ENCODE peak calls at places on chromosomes 12 and 14, in four cellular contexts. One of them, this sample, is unnamed.

GRCh38 chr12:104736307-104736706 is 221.8 kb downstream of the SLC41A2 start:
- DNase-seq in HCT116: no peak
- DNase-seq in HepG2: no peak
- DNase-seq in SK-N-SH: peak; percentile 55
- DNase-seq in this sample: no peak

GRCh38 chr14:95480109-95480886 is 36.2 kb downstream of the SYNE3 start:
- DNase-seq in HCT116: no peak
- DNase-seq in HepG2: no peak
- DNase-seq in SK-N-SH: no peak
- DNase-seq in this sample: no peak

GRCh38 chr14:67738740-67739504 is 37.2 kb downstream of the RDH12 start:
- DNase-seq in HCT116: peak; percentile 19
- DNase-seq in HepG2: peak; percentile 94
- DNase-seq in SK-N-SH: no peak
- DNase-seq in this sample: peak; percentile 43

GRCh38 chr12:53775478-53776145 is 23.8 kb upstream of the CISTR start:
- DNase-seq in HCT116: no peak
- DNase-seq in HepG2: no peak
- DNase-seq in SK-N-SH: no peak
- DNase-seq in this sample: no peak

GRCh38 chr14:75281691-75282000 is 3.0 kb downstream of the FOS start:
- DNase-seq in HCT116: no peak
- DNase-seq in HepG2: no peak
- DNase-seq in SK-N-SH: no peak
- DNase-seq in this sample: no peak

GRCh38 chr12:122886851-122887816 is 8.8 kb downstream of the VPS37B start:
- DNase-seq in HCT116: peak; percentile 81
- DNase-seq in HepG2: no peak
- DNase-seq in SK-N-SH: no peak
- DNase-seq in this sample: peak; percentile 57

GRCh38 chr12:99916555-99916954 is 68.2 kb downstream of the ANKS1B start:
- DNase-seq in HCT116: no peak
- DNase-seq in HepG2: no peak
- DNase-seq in SK-N-SH: no peak
- DNase-seq in this sample: no peak

GRCh38 chr12:123808167-123808566 is 46.1 kb downstream of the DNAH10 start:
- DNase-seq in HCT116: peak; percentile 6
- DNase-seq in HepG2: peak; percentile 16
- DNase-seq in SK-N-SH: peak; percentile 44
- DNase-seq in this sample: peak; percentile 56

GRCh38 chr14:23112359-23113178 is 6.5 kb downstream of the CEBPE start:
- DNase-seq in HCT116: no peak
- DNase-seq in HepG2: no peak
- DNase-seq in SK-N-SH: no peak
- DNase-seq in this sample: peak; percentile 93

GRCh38 chr12:52090291-52090690 is 10.8 kb downstream of the SMIM41 start:
- DNase-seq in HCT116: no peak
- DNase-seq in HepG2: no peak
- DNase-seq in SK-N-SH: peak; percentile 8
- DNase-seq in this sample: no peak

GRCh38 chr12:40645361-40645760 is 46.9 kb upstream of the CNTN1 start:
- DNase-seq in HCT116: no peak
- DNase-seq in HepG2: no peak
- DNase-seq in SK-N-SH: no peak
- DNase-seq in this sample: no peak

GRCh38 chr14:89357655-89358297 is 59.3 kb downstream of the FOXN3 start:
- DNase-seq in HCT116: no peak
- DNase-seq in HepG2: no peak
- DNase-seq in SK-N-SH: no peak
- DNase-seq in this sample: no peak

GRCh38 chr14:60648169-60648933 is 926 bp downstream of the SIX1 start:
- DNase-seq in HCT116: no peak
- DNase-seq in HepG2: no peak
- DNase-seq in SK-N-SH: peak; percentile 53
- DNase-seq in this sample: peak; percentile 34

GRCh38 chr12:42981379-42981778 is 391.8 kb upstream of the PRICKLE1 start:
- DNase-seq in HCT116: no peak
- DNase-seq in HepG2: no peak
- DNase-seq in SK-N-SH: no peak
- DNase-seq in this sample: no peak

GRCh38 chr14:53534841-53535240 is 381.7 kb upstream of the DDHD1 start:
- DNase-seq in HCT116: no peak
- DNase-seq in HepG2: no peak
- DNase-seq in SK-N-SH: no peak
- DNase-seq in this sample: no peak

GRCh38 chr12:13373131-13373530 is 176.6 kb downstream of the EMP1 start:
- DNase-seq in HCT116: no peak
- DNase-seq in HepG2: no peak
- DNase-seq in SK-N-SH: no peak
- DNase-seq in this sample: no peak

GRCh38 chr14:61109288-61109687 is 128.2 kb downstream of the SLC38A6 start:
- DNase-seq in HCT116: no peak
- DNase-seq in HepG2: no peak
- DNase-seq in SK-N-SH: no peak
- DNase-seq in this sample: no peak

GRCh38 chr14:51228890-51229289 is 11.2 kb upstream of the TMX1 start:
- DNase-seq in HCT116: no peak
- DNase-seq in HepG2: no peak
- DNase-seq in SK-N-SH: peak; percentile 61
- DNase-seq in this sample: no peak

GRCh38 chr12:100364334-100364733 is 7.5 kb downstream of the SLC17A8 start:
- DNase-seq in HCT116: no peak
- DNase-seq in HepG2: no peak
- DNase-seq in SK-N-SH: no peak
- DNase-seq in this sample: no peak

GRCh38 chr12:22201101-22201500 is 133.4 kb downstream of the ST8SIA1 start:
- DNase-seq in HCT116: no peak
- DNase-seq in HepG2: no peak
- DNase-seq in SK-N-SH: no peak
- DNase-seq in this sample: no peak

GRCh38 chr14:75334191-75335051 is 55.8 kb downstream of the FOS start:
- DNase-seq in HCT116: no peak
- DNase-seq in HepG2: no peak
- DNase-seq in SK-N-SH: no peak
- DNase-seq in this sample: no peak

GRCh38 chr12:108587826-108588225 is 10.1 kb downstream of the TMEM119 start:
- DNase-seq in HCT116: no peak
- DNase-seq in HepG2: no peak
- DNase-seq in SK-N-SH: peak; percentile 39
- DNase-seq in this sample: no peak

GRCh38 chr14:61308198-61308597 is 13.2 kb upstream of the PRKCH start:
- DNase-seq in HCT116: no peak
- DNase-seq in HepG2: no peak
- DNase-seq in SK-N-SH: no peak
- DNase-seq in this sample: no peak

GRCh38 chr12:64670039-64670438 is 59.7 kb downstream of the RASSF3 start:
- DNase-seq in HCT116: no peak
- DNase-seq in HepG2: no peak
- DNase-seq in SK-N-SH: peak; percentile 34
- DNase-seq in this sample: no peak

GRCh38 chr14:74945261-74945851 is 10.0 kb downstream of the PGF start:
- DNase-seq in HCT116: peak; percentile 27
- DNase-seq in HepG2: no peak
- DNase-seq in SK-N-SH: peak; percentile 84
- DNase-seq in this sample: peak; percentile 83

GRCh38 chr12:120327593-120327992 is at the start of gene PLA2G1B:
- DNase-seq in HCT116: no peak
- DNase-seq in HepG2: peak; percentile 44
- DNase-seq in SK-N-SH: no peak
- DNase-seq in this sample: no peak

GRCh38 chr12:22173154-22173553 is 127.1 kb downstream of the CMAS start:
- DNase-seq in HCT116: no peak
- DNase-seq in HepG2: no peak
- DNase-seq in SK-N-SH: no peak
- DNase-seq in this sample: no peak

GRCh38 chr12:4276524-4277204 is 3.1 kb downstream of the CCND2 start:
- DNase-seq in HCT116: peak; percentile 67
- DNase-seq in HepG2: peak; percentile 85
- DNase-seq in SK-N-SH: peak; percentile 84
- DNase-seq in this sample: peak; percentile 73

GRCh38 chr12:58051378-58051777 is 110.0 kb downstream of the ATP23 start:
- DNase-seq in HCT116: no peak
- DNase-seq in HepG2: no peak
- DNase-seq in SK-N-SH: no peak
- DNase-seq in this sample: no peak

GRCh38 chr12:124917135-124917840 is 2.8 kb upstream of the UBC start:
- DNase-seq in HCT116: peak; percentile 99
- DNase-seq in HepG2: peak; percentile 99
- DNase-seq in SK-N-SH: peak; percentile 83
- DNase-seq in this sample: peak; percentile 77

GRCh38 chr14:86038401-86038985 is 508.5 kb downstream of the FLRT2 start:
- DNase-seq in HCT116: no peak
- DNase-seq in HepG2: peak; percentile 10
- DNase-seq in SK-N-SH: peak; percentile 11
- DNase-seq in this sample: peak; percentile 11

GRCh38 chr12:102548543-102548942 is 68.2 kb upstream of the IGF1 start:
- DNase-seq in HCT116: no peak
- DNase-seq in HepG2: no peak
- DNase-seq in SK-N-SH: no peak
- DNase-seq in this sample: no peak

GRCh38 chr14:65961004-65961403 is 525.2 kb upstream of the CCDC196 start:
- DNase-seq in HCT116: peak; percentile 24
- DNase-seq in HepG2: no peak
- DNase-seq in SK-N-SH: peak; percentile 45
- DNase-seq in this sample: peak; percentile 64
- TF ChIP-seq ELF1 in HCT116: no peak
- TF ChIP-seq ELF1 in HepG2: no peak
- TF ChIP-seq ELF1 in SK-N-SH: no peak
- TF ChIP-seq ELF1 in this sample: no peak

GRCh38 chr14:100072783-100073346 is 7.6 kb downstream of the EVL start:
- DNase-seq in HCT116: peak; percentile 13
- DNase-seq in HepG2: no peak
- DNase-seq in SK-N-SH: no peak
- DNase-seq in this sample: peak; percentile 33

GRCh38 chr14:100076630-100077029 is 11.4 kb downstream of the EVL start:
- DNase-seq in HCT116: no peak
- DNase-seq in HepG2: no peak
- DNase-seq in SK-N-SH: no peak
- DNase-seq in this sample: no peak

GRCh38 chr14:100077441-100077840 is 12.2 kb downstream of the EVL start:
- DNase-seq in HCT116: no peak
- DNase-seq in HepG2: no peak
- DNase-seq in SK-N-SH: no peak
- DNase-seq in this sample: no peak

GRCh38 chr14:100076133-100076532 is 10.9 kb downstream of the EVL start:
- DNase-seq in HCT116: peak; percentile 15
- DNase-seq in HepG2: peak; percentile 15
- DNase-seq in SK-N-SH: no peak
- DNase-seq in this sample: peak; percentile 35

DNA sequence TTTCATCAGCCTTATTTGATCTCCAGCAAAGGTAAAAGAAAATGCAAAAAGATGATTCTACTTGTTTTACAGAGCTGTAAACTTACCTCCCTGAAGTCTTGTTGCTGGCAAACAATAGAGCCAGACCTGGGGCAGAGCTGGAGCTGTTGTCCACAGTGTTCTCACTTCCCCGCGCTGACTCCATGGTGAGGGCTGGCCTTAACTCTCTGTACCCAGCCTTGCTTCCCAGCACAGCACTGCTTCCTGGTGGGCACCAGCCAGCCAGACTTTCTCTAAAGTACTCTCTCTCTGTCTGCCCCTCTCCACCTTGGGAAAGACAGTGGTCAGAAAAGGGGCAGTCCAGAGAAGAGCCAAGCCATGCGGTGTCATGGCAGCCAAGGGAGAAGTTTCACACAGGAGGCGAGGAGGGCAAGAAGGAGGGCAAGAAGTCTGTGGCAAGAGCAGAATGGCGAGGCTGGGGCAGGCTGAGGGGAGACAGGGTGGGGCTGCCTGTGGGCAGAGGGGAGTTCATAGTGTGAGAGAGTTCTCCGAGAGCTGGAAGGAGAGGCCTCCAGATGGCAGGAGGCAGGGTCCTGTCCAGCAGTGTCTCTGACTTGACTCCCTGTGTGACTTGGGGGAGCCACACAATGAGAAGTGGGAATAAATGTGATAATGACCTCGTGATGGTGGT is 9.3 kb downstream of the EVL start:
- DNase-seq in HCT116: no peak
- DNase-seq in HepG2: no peak
- DNase-seq in SK-N-SH: no peak
- DNase-seq in this sample: no peak
- TF ChIP-seq ELF1 in HCT116: no peak
- TF ChIP-seq ELF1 in HepG2: no peak
- TF ChIP-seq ELF1 in SK-N-SH: no peak
- TF ChIP-seq ELF1 in this sample: no peak

GRCh38 chr12:127881371-127882140 is 385.4 kb upstream of the TMEM132C start:
- DNase-seq in HCT116: no peak
- DNase-seq in HepG2: no peak
- DNase-seq in SK-N-SH: no peak
- DNase-seq in this sample: no peak
- TF ChIP-seq ELF1 in HCT116: no peak
- TF ChIP-seq ELF1 in HepG2: no peak
- TF ChIP-seq ELF1 in SK-N-SH: no peak
- TF ChIP-seq ELF1 in this sample: no peak

GRCh38 chr12:94101902-94102660 is 46.3 kb upstream of the PLXNC1 start:
- DNase-seq in HCT116: peak; percentile 87
- DNase-seq in HepG2: peak; percentile 71
- DNase-seq in SK-N-SH: peak; percentile 80
- DNase-seq in this sample: peak; percentile 91

GRCh38 chr12:94100990-94101901 is 47.1 kb upstream of the PLXNC1 start:
- DNase-seq in HCT116: peak; percentile 44
- DNase-seq in HepG2: peak; percentile 40
- DNase-seq in SK-N-SH: peak; percentile 88
- DNase-seq in this sample: peak; percentile 77

GRCh38 chr12:94098466-94098865 is 49.9 kb upstream of the PLXNC1 start:
- DNase-seq in HCT116: no peak
- DNase-seq in HepG2: no peak
- DNase-seq in SK-N-SH: no peak
- DNase-seq in this sample: peak; percentile 21

GRCh38 chr12:94100254-94100653 is 48.1 kb upstream of the PLXNC1 start:
- DNase-seq in HCT116: no peak
- DNase-seq in HepG2: no peak
- DNase-seq in SK-N-SH: no peak
- DNase-seq in this sample: peak; percentile 15

DNA sequence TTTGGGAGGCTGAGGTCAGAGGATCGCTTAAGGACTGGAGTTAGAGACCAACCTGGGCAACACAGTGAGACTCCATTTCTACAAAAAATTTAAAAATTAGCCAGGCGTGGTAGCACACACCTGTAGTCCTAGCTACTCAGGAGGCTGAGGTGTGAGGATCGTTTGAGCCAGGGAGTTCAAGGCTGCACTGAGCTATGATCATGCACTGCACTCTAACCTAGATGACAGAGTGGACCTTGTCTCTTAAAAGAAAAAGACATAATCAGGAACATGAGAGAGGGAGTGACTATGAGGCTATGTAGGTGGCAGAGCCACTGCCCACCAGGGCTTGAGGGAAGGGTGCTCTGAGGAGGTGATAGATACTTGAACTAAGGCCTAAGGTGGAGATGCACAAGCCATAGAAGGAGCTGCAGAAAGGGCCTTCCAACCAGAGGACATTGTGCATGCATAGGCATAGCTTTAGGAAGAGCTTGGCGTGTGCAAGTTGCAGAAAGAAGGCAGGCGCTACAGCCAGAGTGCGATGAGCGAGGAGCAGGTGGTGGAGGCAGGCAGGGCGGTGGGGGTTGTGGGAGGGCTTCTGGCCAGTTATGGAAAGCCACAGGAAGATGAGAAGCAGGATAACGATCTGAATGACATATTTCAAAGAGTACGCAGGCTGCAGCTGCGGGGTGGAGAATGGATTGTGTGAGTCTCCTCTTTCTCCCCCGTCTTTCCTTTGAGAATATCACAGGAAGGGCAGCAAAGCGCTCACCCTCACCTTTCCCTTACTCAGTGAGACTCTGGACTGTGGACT is 49.0 kb upstream of the PLXNC1 start:
- DNase-seq in HCT116: no peak
- DNase-seq in HepG2: no peak
- DNase-seq in SK-N-SH: peak; percentile 23
- DNase-seq in this sample: peak; percentile 17
- TF ChIP-seq ELF1 in HCT116: no peak
- TF ChIP-seq ELF1 in HepG2: no peak
- TF ChIP-seq ELF1 in SK-N-SH: no peak
- TF ChIP-seq ELF1 in this sample: no peak

This sample was measured in K562.